ENCODE peak calls at places on chromosome 9, in ten cellular contexts. I, X, M, Z, T, L, H, K, F and D are unnamed samples. For H3K9me3 and H3K4me1, the result is how much of the 10 kb centered on the place peaks cover.

GRCh38 chr9:88168564-88168963 is 30.3 kb upstream of the SPATA31C2 start:
- DNase-seq in I (no peak), X (no peak), M (no peak), Z (no peak), T (no peak), L (no peak), H (no peak), K (no peak), F (no peak), D (no peak)

GRCh38 chr9:32487981-32488380 is 38.0 kb downstream of the RIGI start:
- DNase-seq in I (no peak), X (no peak), M (no peak), Z (no peak), T (peak), L (no peak), H (peak), K (no peak), F (no peak), D (no peak)

GRCh38 chr9:68895741-68896478 is 118.0 kb downstream of the PRKACG start:
- DNase-seq in I (no peak), X (peak), M (no peak), Z (no peak), T (no peak), L (no peak), H (no peak), K (peak), F (no peak), D (no peak)

GRCh38 chr9:38017149-38017884 is 51.7 kb downstream of the SHB start:
- DNase-seq in I (peak), X (no peak), M (peak), Z (peak), T (peak), L (peak), H (peak), K (no peak), F (no peak), D (no peak)

GRCh38 chr9:134864821-134865190 is 15.8 kb upstream of the FCN2 start:
- DNase-seq in I (peak), X (no peak), M (no peak), Z (no peak), T (no peak), L (no peak), H (no peak), K (no peak), F (no peak), D (no peak)

GRCh38 chr9:3775968-3776367 is 250.2 kb upstream of the RFX3 start:
- DNase-seq in I (no peak), X (no peak), M (no peak), Z (no peak), T (no peak), L (no peak), H (peak), K (peak), F (no peak), D (no peak)

GRCh38 chr9:124442360-124442759 is 7.9 kb upstream of the ADGRD2 start:
- DNase-seq in I (no peak), X (no peak), M (no peak), Z (no peak), T (no peak), L (no peak), H (no peak), K (no peak), F (no peak), D (no peak)

GRCh38 chr9:126695186-126696090 is 81.7 kb downstream of the LMX1B start:
- DNase-seq in I (peak), X (no peak), M (no peak), Z (peak), T (no peak), L (no peak), H (no peak), K (no peak), F (no peak), D (no peak)

GRCh38 chr9:98503867-98504800 is 204.6 kb downstream of the GABBR2 start:
- DNase-seq in I (no peak), X (no peak), M (no peak), Z (no peak), T (no peak), L (no peak), H (no peak), K (no peak), F (no peak), D (no peak)

GRCh38 chr9:133986061-133986460 is 6.1 kb downstream of the VAV2 start:
- DNase-seq in I (peak), X (no peak), M (no peak), Z (no peak), T (no peak), L (no peak), H (no peak), K (no peak), F (no peak), D (no peak)

GRCh38 chr9:126701820-126702500 is 88.2 kb downstream of the LMX1B start:
- DNase-seq in I (peak), X (no peak), M (no peak), Z (no peak), T (no peak), L (no peak), H (no peak), K (no peak), F (no peak), D (no peak)

GRCh38 chr9:93131599-93132286 is 2.3 kb downstream of the NINJ1 start:
- DNase-seq in I (no peak), X (no peak), M (no peak), Z (no peak), T (no peak), L (no peak), H (no peak), K (no peak), F (peak), D (no peak)
- H3K9me3 ChIP-seq in I (under half), X (under half), M (under half), Z (under half), T (under half), L (under half), H (under half), K (under half), F (under half), D (under half)

GRCh38 chr9:131844745-131845118 is 104.9 kb upstream of the RAPGEF1 start:
- DNase-seq in I (no peak), X (no peak), M (no peak), Z (no peak), T (no peak), L (no peak), H (no peak), K (no peak), F (no peak), D (no peak)
- H3K4me1 ChIP-seq in I (under half), X (under half), M (under half), Z (under half), T (under half), L (under half), H (under half), K (under half), F (under half), D (under half)

GRCh38 chr9:138058181-138058580 is 180.6 kb downstream of the CACNA1B start:
- DNase-seq in I (peak), X (no peak), M (no peak), Z (no peak), T (no peak), L (no peak), H (no peak), K (no peak), F (no peak), D (no peak)
- H3K9me3 ChIP-seq in I (under half), X (under half), M (under half), Z (under half), T (under half), L (under half), H (under half), K (under half), F (under half), D (under half)

GRCh38 chr9:75914002-75914401 is 23.5 kb downstream of the PCSK5 start:
- DNase-seq in I (no peak), X (no peak), M (no peak), Z (no peak), T (no peak), L (no peak), H (no peak), K (no peak), F (no peak), D (no peak)
- H3K4me1 ChIP-seq in I (under half), X (under half), M (under half), Z (under half), T (under half), L (under half), H (under half), K (under half), F (under half), D (under half)

DNA sequence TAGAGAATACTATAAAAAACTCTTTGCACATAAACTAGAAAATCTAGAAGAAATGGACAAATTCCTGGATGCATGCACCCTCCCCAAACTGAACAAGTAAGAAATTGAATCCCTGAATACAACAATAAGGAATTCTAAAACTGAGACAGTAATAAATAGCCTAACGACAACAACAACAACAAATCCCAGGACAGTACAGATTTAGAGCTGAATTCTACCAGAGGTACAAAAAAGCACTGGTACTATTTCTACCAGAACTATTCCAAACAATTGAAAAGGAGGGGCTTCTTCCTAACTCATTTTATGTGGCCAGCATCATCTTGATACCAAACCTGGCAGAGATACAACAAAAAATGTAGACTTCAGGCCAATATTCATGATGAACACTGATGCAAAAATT is 394.4 kb upstream of the RORB start:
- DNase-seq in I (no peak), X (no peak), M (no peak), Z (no peak), T (no peak), L (no peak), H (no peak), K (no peak), F (no peak), D (no peak)
- H3K9me3 ChIP-seq in I (under half), X (under half), M (under half), Z (under half), T (under half), L (under half), H (under half), K (under half), F (under half), D (under half)

DNA sequence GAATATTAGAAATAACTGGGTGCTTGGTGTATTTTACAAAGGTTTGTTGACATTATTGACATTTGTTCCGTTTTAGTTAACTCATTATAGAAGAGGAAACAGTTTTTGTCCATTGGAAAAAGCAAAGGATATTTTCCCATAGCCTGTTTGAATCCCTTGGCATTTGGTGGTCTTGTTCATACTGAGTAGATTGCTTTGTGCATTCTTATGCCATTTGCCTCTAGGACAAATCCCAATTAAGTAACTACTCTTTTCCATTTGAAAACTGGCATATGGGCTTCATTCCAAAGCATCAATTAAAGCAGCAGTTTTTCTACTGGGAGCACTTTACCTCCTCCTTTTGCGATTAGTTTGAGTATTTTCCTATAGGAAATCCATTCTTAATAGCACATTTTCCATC is 31.2 kb downstream of the GPR21 start:
- DNase-seq in I (no peak), X (no peak), M (no peak), Z (no peak), T (no peak), L (no peak), H (no peak), K (no peak), F (no peak), D (no peak)
- H3K4me1 ChIP-seq in I (under half), X (under half), M (under half), Z (under half), T (under half), L (under half), H (half or more), K (under half), F (under half), D (under half)

GRCh38 chr9:138047469-138048040 is 170.0 kb downstream of the CACNA1B start:
- DNase-seq in I (no peak), X (no peak), M (no peak), Z (peak), T (no peak), L (no peak), H (no peak), K (no peak), F (no peak), D (no peak)
- H3K9me3 ChIP-seq in I (under half), X (under half), M (under half), Z (under half), T (under half), L (under half), H (under half), K (under half), F (under half), D (under half)

GRCh38 chr9:109509625-109510024 is 11.5 kb upstream of the PTPN3 start:
- DNase-seq in I (no peak), X (no peak), M (no peak), Z (no peak), T (no peak), L (no peak), H (no peak), K (no peak), F (no peak), D (no peak)
- H3K4me1 ChIP-seq in I (under half), X (under half), M (under half), Z (under half), T (under half), L (under half), H (under half), K (under half), F (under half), D (under half)